ENCODE peak calls at places on chromosomes 16 and 17, in four cellular contexts. M, X, K and H are unnamed samples.

GRCh38 chr17:77400445-77400870 is 259.7 kb downstream of the SEC14L1 start:
- DNase-seq in K (peak), X (no peak), M (no peak), H (peak)

GRCh38 chr16:87881327-87882200 is 12.3 kb upstream of the SLC7A5 start:
- DNase-seq in M (no peak), K (no peak), X (no peak), H (no peak)

GRCh38 chr17:4777969-4778760 is 6.5 kb downstream of the TM4SF5 start:
- DNase-seq in X (no peak), K (no peak), M (no peak), H (no peak)

GRCh38 chr16:78513838-78514237 is 414.4 kb downstream of the WWOX start:
- DNase-seq in M (no peak), K (no peak), X (no peak), H (no peak)

GRCh38 chr17:8153550-8153956 is 1.3 kb upstream of the PER1 start:
- DNase-seq in X (peak), M (peak), K (peak), H (peak)

GRCh38 chr16:4954714-4955113 is 3.4 kb upstream of the SEC14L5 start:
- DNase-seq in X (no peak), K (no peak), M (no peak), H (no peak)

GRCh38 chr16:19348578-19349315 is 63.2 kb downstream of the CLEC19A start:
- DNase-seq in K (peak), M (no peak), X (no peak), H (no peak)

GRCh38 chr16:80299416-80299815 is 241.4 kb upstream of the DYNLRB2 start:
- DNase-seq in X (no peak), K (peak), M (no peak), H (no peak)

GRCh38 chr17:39612291-39612894 is 4.7 kb upstream of the NEUROD2 start:
- DNase-seq in X (no peak), K (no peak), M (no peak), H (no peak)

GRCh38 chr17:43314582-43314981 is 80.8 kb upstream of the RNU2-1 start:
- DNase-seq in M (no peak), K (no peak), X (no peak), H (no peak)

GRCh38 chr16:82425661-82426060 is 201.1 kb upstream of the CDH13 start:
- DNase-seq in K (no peak), M (no peak), X (no peak), H (no peak)

GRCh38 chr16:1022466-1022865 is 40.9 kb downstream of the SOX8 start:
- DNase-seq in X (no peak), M (no peak), K (no peak), H (no peak)

GRCh38 chr17:68344701-68345136 is 53.4 kb downstream of the ARSG start:
- DNase-seq in M (no peak), K (no peak), X (peak), H (peak)

GRCh38 chr16:4935231-4935855 is 1.6 kb downstream of the PPL start:
- DNase-seq in X (no peak), M (peak), K (no peak), H (no peak)

GRCh38 chr17:76630151-76630550 is 13.4 kb downstream of the ST6GALNAC1 start:
- DNase-seq in X (peak), M (no peak), K (no peak), H (no peak)

GRCh38 chr16:70692481-70693203 is 6.8 kb upstream of the MTSS2 start:
- DNase-seq in X (no peak), M (no peak), K (no peak), H (no peak)

GRCh38 chr17:32529604-32530003 is 42.8 kb downstream of the CDK5R1 start:
- DNase-seq in M (no peak), X (no peak), K (no peak), H (no peak)

GRCh38 chr16:140175-140857 is 1.8 kb upstream of the NPRL3 start:
- DNase-seq in M (no peak), K (no peak), X (no peak), H (no peak)

GRCh38 chr16:69166221-69166833 is 20.6 kb upstream of the SNTB2 start:
- DNase-seq in X (no peak), K (no peak), M (no peak), H (no peak)

GRCh38 chr16:73095885-73096341 is 48.0 kb upstream of the ZFHX3 start:
- DNase-seq in K (peak), M (no peak), X (no peak), H (no peak)

GRCh38 chr17:2929881-2930533 is 133.4 kb downstream of the OR1D5 start:
- DNase-seq in M (no peak), X (peak), K (peak), H (no peak)

GRCh38 chr17:81480140-81480917 is 32.3 kb downstream of the ACTG1 start:
- DNase-seq in K (peak), M (peak), X (no peak), H (no peak)

GRCh38 chr17:83136931-83137330 is 57.5 kb downstream of the METRNL start:
- DNase-seq in M (no peak), X (no peak), K (peak), H (no peak)

GRCh38 chr16:67258160-67258835 is 9.5 kb downstream of the SLC9A5 start:
- DNase-seq in X (no peak), K (no peak), M (no peak), H (no peak)

GRCh38 chr17:40177275-40177874 is at the start of gene RAPGEFL1:
- DNase-seq in K (no peak), X (peak), M (peak), H (peak)

GRCh38 chr17:45283711-45284110 is 21.8 kb upstream of the SPATA32 start:
- DNase-seq in X (no peak), M (no peak), K (no peak), H (no peak)

GRCh38 chr16:23408242-23409201 is 44.5 kb downstream of the COG7 start:
- DNase-seq in K (peak), M (no peak), X (no peak), H (no peak)

GRCh38 chr17:50101346-50102163 is 6.4 kb downstream of the PDK2 start:
- DNase-seq in M (no peak), K (peak), X (peak), H (no peak)

GRCh38 chr16:81860310-81860709 is 81.2 kb downstream of the PLCG2 start:
- DNase-seq in M (no peak), X (peak), K (no peak), H (no peak)

GRCh38 chr17:80227666-80228065 is 7.4 kb downstream of the SLC26A11 start:
- DNase-seq in M (no peak), K (no peak), X (no peak), H (no peak)

GRCh38 chr17:81100668-81101067 is 64.6 kb upstream of the PVALEF start:
- DNase-seq in X (no peak), M (no peak), K (no peak), H (no peak)

GRCh38 chr16:9859706-9860105 is 322.5 kb downstream of the GRIN2A start:
- DNase-seq in M (no peak), K (no peak), X (no peak), H (no peak)

GRCh38 chr17:73272906-73273218 is 11.2 kb upstream of the CPSF4L start:
- DNase-seq in M (no peak), K (no peak), X (no peak), H (no peak)

GRCh38 chr17:32192379-32192778 is 50.1 kb downstream of the RHOT1 start:
- DNase-seq in K (no peak), M (no peak), X (no peak), H (no peak)

GRCh38 chr16:56350491-56351405 is 74.6 kb downstream of the AMFR start:
- DNase-seq in X (no peak), M (no peak), K (no peak), H (no peak)

GRCh38 chr16:76487411-76488064 is 210.3 kb downstream of the CNTNAP4 start:
- DNase-seq in M (no peak), K (no peak), X (no peak), H (no peak)

GRCh38 chr17:57552114-57552601 is 192.9 kb downstream of the CCDC182 start:
- DNase-seq in M (no peak), K (no peak), X (no peak), H (peak)

GRCh38 chr16:27224271-27224737 is 21.0 kb downstream of the KDM8 start:
- DNase-seq in X (no peak), K (no peak), M (no peak), H (no peak)

GRCh38 chr16:27221576-27222498 is 18.5 kb downstream of the KDM8 start:
- DNase-seq in M (no peak), K (peak), X (no peak), H (no peak)

GRCh38 chr16:27223701-27224100 is 20.4 kb downstream of the KDM8 start:
- DNase-seq in M (no peak), X (no peak), K (no peak), H (no peak)

GRCh38 chr16:27223226-27223610 is 19.9 kb downstream of the KDM8 start:
- DNase-seq in X (no peak), M (no peak), K (no peak), H (no peak)

DNA sequence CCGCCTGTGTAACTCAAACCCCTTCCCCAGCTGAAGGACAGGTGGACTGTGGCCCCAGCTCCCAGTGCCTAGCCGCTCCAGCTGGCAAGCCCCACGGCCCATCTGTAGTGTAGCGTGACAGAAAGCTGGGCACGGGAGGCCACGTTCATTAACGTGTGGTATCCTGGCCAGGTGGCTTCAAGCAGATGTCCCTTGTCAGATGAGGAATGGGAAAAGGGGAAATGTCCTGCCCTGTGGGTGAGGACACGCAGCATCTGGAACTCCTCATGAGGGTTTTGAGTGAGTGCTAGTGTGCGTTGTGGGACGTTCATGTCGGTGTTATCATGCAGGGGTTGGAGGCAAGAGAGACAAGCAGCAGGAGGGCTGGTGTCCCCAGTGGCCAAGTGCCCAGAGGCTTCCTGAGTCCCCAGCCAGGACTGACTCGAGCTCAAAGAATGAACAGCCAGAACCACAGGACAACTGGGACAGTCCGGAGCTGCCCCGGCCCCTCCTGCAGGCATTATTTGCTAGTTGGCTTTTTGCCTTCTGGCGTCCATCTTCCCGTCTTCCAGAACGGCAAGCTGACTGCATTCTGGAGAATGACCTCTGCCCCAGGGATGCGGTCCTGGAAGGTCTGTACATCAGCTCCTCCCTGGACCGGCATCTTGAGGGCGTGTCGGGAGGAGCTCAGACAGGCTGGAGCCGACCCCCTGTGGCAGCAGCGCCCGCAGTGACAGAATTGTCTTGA is 19.3 kb downstream of the KDM8 start:
- DNase-seq in M (no peak), K (peak), X (peak), H (no peak)
- H3K27ac ChIP-seq in M (peak), K (peak), X (peak), H (no peak)

GRCh38 chr16:86217891-86218270 is 292.4 kb upstream of the FOXF1 start:
- DNase-seq in K (no peak), M (no peak), X (no peak), H (no peak)
- H3K27ac ChIP-seq in K (no peak), M (no peak), X (peak), H (no peak)

GRCh38 chr17:795721-796120 is 13.6 kb downstream of the MRM3 start:
- DNase-seq in M (no peak), K (no peak), X (no peak), H (no peak)
- H3K27ac ChIP-seq in M (peak), K (no peak), X (peak), H (no peak)

GRCh38 chr17:35082073-35082657 is 18.7 kb upstream of the RFFL start:
- DNase-seq in X (peak), K (peak), M (no peak), H (no peak)
- H3K27ac ChIP-seq in X (peak), K (peak), M (no peak), H (peak)

DNA sequence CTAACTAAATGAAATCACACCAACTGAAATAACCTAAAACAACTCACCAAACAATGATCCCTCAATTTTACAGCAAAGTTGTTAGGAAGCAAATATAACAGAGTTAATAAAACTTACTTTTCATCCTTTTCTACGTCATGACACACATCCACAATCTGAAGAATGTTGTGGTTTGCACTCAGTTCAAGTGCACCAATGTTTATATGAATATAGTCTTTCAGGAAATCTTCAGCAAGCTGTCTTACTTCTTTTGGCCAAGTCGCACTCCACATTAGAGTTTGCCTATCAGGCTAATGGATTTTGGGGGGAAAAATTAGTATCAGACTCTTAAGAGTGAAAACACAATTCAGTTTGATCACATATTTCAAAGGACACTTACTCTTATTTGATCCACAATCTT is 3.3 kb downstream of the DDX5 start:
- DNase-seq in K (no peak), X (no peak), M (no peak), H (no peak)
- H3K27ac ChIP-seq in K (no peak), X (no peak), M (peak), H (peak)

GRCh38 chr17:417691-418420 is 65.2 kb upstream of the RPH3AL start:
- DNase-seq in M (no peak), K (no peak), X (no peak), H (no peak)

GRCh38 chr17:419073-419735 is 66.6 kb upstream of the RPH3AL start:
- DNase-seq in K (no peak), M (no peak), X (peak), H (peak)

GRCh38 chr17:416293-417206 is 63.9 kb upstream of the RPH3AL start:
- DNase-seq in K (no peak), X (peak), M (no peak), H (peak)

GRCh38 chr17:420479-421175 is 68.0 kb upstream of the RPH3AL start:
- DNase-seq in X (no peak), K (no peak), M (no peak), H (no peak)

GRCh38 chr17:418421-418751 is 65.8 kb upstream of the RPH3AL start:
- DNase-seq in M (no peak), K (no peak), X (peak), H (peak)
- H3K27ac ChIP-seq in M (no peak), K (no peak), X (no peak), H (peak)

GRCh38 chr17:12021604-12022003 is 927 bp downstream of the MAP2K4 start:
- DNase-seq in X (peak), K (no peak), M (no peak), H (no peak)
- H3K27ac ChIP-seq in X (no peak), K (no peak), M (peak), H (peak)